ENCODE peak calls at places on chromosome 3, in nine cellular contexts. U is GM23248, W is PC-9, H is mesendoderm, G is K562, J is pancreas, B is testis, I is stomach, F is ovary. N is an unnamed sample. For H3K36me3, the result is how much of the 10 kb centered on the place peaks cover.

GRCh38 chr3:158845748-158846350 is 44.0 kb downstream of the MFSD1 start:
- DNase-seq in B (peak), I (no peak), U (peak), W (peak), G (peak), H (peak), J (no peak), F (no peak), N (no peak)

GRCh38 chr3:8835385-8835784 is 66.0 kb upstream of the OXTR start:
- DNase-seq in J (no peak), W (no peak), H (no peak), I (no peak), U (no peak), F (no peak), G (no peak), B (no peak), N (no peak)

GRCh38 chr3:196988241-196989029 is 19.8 kb upstream of the PIGZ start:
- DNase-seq in H (peak), I (no peak), J (peak), U (no peak), B (peak), W (no peak), F (no peak), G (peak), N (no peak)

GRCh38 chr3:150062492-150062891 is 91.8 kb upstream of the PFN2 start:
- DNase-seq in H (no peak), J (no peak), I (no peak), U (peak), W (no peak), G (no peak), B (no peak), F (peak), N (no peak)

GRCh38 chr3:88219138-88219792 is 69.5 kb downstream of the C3orf38 start:
- DNase-seq in U (peak), I (peak), H (peak), G (no peak), B (peak), J (no peak), F (peak), W (no peak), N (no peak)

GRCh38 chr3:37075955-37076354 is 82.6 kb downstream of the MLH1 start:
- DNase-seq in I (no peak), G (no peak), W (no peak), H (no peak), J (no peak), B (no peak), U (no peak), F (no peak), N (no peak)

GRCh38 chr3:190122198-190122771 is 1.6 kb upstream of the P3H2 start:
- DNase-seq in H (peak), I (no peak), B (no peak), U (peak), J (no peak), G (no peak), W (no peak), F (no peak), N (no peak)

GRCh38 chr3:44802006-44802405 is 40.4 kb downstream of the KIF15 start:
- DNase-seq in J (no peak), B (no peak), F (no peak), H (no peak), W (no peak), U (no peak), G (no peak), I (no peak), N (no peak)

GRCh38 chr3:53092942-53093341 is 37.3 kb downstream of the RFT1 start:
- DNase-seq in G (no peak), J (no peak), W (no peak), F (no peak), H (no peak), I (no peak), B (no peak), U (no peak), N (no peak)

GRCh38 chr3:189132125-189132744 is 39.5 kb upstream of the TPRG1 start:
- DNase-seq in W (peak), G (no peak), J (no peak), U (peak), I (peak), H (no peak), B (no peak), F (peak), N (no peak)

GRCh38 chr3:67620869-67621268 is 33.5 kb downstream of the SUCLG2 start:
- DNase-seq in H (no peak), B (no peak), U (no peak), J (no peak), F (no peak), I (no peak), G (no peak), W (no peak), N (no peak)

GRCh38 chr3:98702166-98702565 is 61.0 kb upstream of the ST3GAL6 start:
- DNase-seq in J (no peak), B (no peak), I (no peak), F (no peak), G (no peak), U (peak), W (peak), H (no peak), N (no peak)

GRCh38 chr3:52537726-52538421 is 1.5 kb downstream of the UQCC5 start:
- DNase-seq in U (peak), B (peak), H (no peak), I (no peak), G (no peak), J (no peak), W (no peak), F (no peak), N (no peak)

GRCh38 chr3:38140326-38141172 is 2.1 kb downstream of the MYD88 start:
- DNase-seq in J (no peak), H (peak), G (no peak), U (no peak), W (no peak), B (peak), F (no peak), I (peak), N (no peak)

GRCh38 chr3:77945320-77945719 is 905.4 kb downstream of the ROBO2 start:
- DNase-seq in H (no peak), B (no peak), F (no peak), G (no peak), J (no peak), W (no peak), I (no peak), U (no peak), N (no peak)

GRCh38 chr3:108067768-108068167 is 23.1 kb downstream of the CD47 start:
- DNase-seq in W (no peak), I (no peak), H (no peak), F (no peak), J (no peak), B (no peak), U (no peak), G (no peak), N (no peak)

GRCh38 chr3:108076564-108076963 is 14.3 kb downstream of the CD47 start:
- DNase-seq in H (no peak), J (no peak), F (no peak), G (no peak), B (no peak), U (peak), W (no peak), I (no peak), N (no peak)

GRCh38 chr3:108073712-108074431 is 17.0 kb downstream of the CD47 start:
- DNase-seq in B (no peak), G (no peak), I (no peak), J (no peak), U (peak), F (no peak), H (no peak), W (no peak), N (no peak)

GRCh38 chr3:108070356-108070755 is 20.5 kb downstream of the CD47 start:
- DNase-seq in F (no peak), H (no peak), J (no peak), B (no peak), G (no peak), U (no peak), I (no peak), W (no peak), N (no peak)

DNA sequence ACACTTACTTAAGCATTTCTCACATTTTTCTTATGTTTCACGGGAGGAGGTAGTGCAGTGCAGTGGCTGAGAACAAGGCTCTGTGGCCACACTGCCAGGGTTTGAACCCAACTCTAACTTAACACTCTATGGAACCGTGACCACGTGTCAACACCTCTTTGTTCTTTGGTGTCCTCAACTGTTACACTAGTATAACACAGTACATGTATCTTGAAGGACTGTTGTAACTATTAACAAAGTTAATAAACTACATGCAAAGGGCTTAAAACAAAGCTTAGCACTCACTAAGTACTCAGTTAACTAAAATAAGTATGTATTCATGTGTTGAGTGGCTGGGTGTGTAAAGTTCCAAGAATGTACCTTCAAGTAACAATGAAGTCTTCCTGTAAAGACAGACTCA is 19.4 kb downstream of the CD47 start:
- DNase-seq in I (no peak), U (no peak), W (no peak), G (no peak), H (no peak), F (no peak), B (no peak), J (no peak), N (no peak)
- H3K36me3 ChIP-seq in I (under half), U (under half), W (under half), G (under half), H (under half), F (under half), B (under half), J (under half), N (under half)

GRCh38 chr3:174331095-174331802 is 527.9 kb upstream of the NAALADL2 start:
- DNase-seq in U (peak), J (no peak), B (no peak), H (no peak), W (no peak), G (no peak), I (no peak), F (no peak), N (no peak)

GRCh38 chr3:174334111-174334510 is 525.0 kb upstream of the NAALADL2 start:
- DNase-seq in U (no peak), B (no peak), J (no peak), G (no peak), W (no peak), H (no peak), F (no peak), I (no peak), N (no peak)

GRCh38 chr3:174330303-174330702 is 528.8 kb upstream of the NAALADL2 start:
- DNase-seq in F (no peak), U (peak), I (no peak), G (no peak), H (peak), W (no peak), B (no peak), J (no peak), N (no peak)

GRCh38 chr3:174333640-174334039 is 525.5 kb upstream of the NAALADL2 start:
- DNase-seq in F (no peak), J (no peak), I (no peak), U (no peak), W (no peak), G (no peak), B (no peak), H (no peak), N (no peak)

GRCh38 chr3:174332413-174332812 is 526.7 kb upstream of the NAALADL2 start:
- DNase-seq in J (no peak), U (no peak), G (no peak), B (no peak), W (no peak), F (no peak), I (no peak), H (no peak), N (no peak)
- H3K27ac ChIP-seq in J (no peak), U (no peak), G (no peak), B (no peak), W (no peak), F (no peak), I (no peak), H (no peak), N (no peak)

DNA sequence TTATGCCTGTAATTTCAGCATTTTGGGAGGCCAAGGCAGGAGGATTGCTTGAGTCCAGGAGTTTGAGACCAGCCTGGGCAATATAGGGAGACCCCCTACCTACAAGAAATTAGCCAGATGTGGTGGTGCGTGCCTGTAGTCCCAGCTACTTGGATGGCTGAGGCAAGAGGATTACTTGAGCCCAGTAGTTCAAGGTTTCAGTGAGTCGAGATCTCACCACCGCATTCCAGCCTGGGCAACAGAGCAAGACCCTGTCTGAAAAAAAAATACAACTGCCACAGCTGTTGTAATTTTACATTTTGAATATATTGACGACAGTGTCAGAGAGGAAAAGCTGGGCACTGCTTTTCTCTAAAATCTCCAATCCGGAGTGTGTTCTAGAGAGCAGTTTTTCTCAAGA is 21.2 kb downstream of the TATDN2 start:
- DNase-seq in I (no peak), H (no peak), W (no peak), J (no peak), G (no peak), F (no peak), U (no peak), B (no peak), N (no peak)
- H3K36me3 ChIP-seq in I (half or more), H (under half), W (under half), J (under half), G (half or more), F (under half), U (under half), B (under half), N (under half)

DNA sequence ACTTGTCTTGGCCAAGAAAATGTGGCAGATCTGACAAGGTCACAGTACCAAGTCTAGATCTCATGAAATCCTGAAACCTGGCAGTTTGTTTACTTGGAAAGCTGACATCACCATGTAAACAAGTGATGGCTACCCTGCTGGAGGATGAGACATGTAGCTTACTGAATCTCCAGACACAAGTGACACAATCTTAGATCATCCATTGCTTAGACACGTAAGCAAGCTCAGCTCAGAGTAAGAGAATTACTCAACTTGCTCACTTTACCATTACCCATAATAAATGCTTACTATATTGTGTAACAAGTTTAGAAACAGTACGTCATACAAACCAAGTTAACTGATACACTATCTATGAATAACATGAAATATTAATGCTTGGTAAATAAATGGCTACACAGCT is 263.8 kb downstream of the TBC1D5 start:
- DNase-seq in H (peak), G (no peak), J (no peak), F (no peak), W (no peak), I (no peak), U (peak), B (no peak), N (no peak)
- H3K27ac ChIP-seq in H (no peak), G (no peak), J (no peak), F (no peak), W (no peak), I (no peak), U (peak), B (no peak), N (no peak)

DNA sequence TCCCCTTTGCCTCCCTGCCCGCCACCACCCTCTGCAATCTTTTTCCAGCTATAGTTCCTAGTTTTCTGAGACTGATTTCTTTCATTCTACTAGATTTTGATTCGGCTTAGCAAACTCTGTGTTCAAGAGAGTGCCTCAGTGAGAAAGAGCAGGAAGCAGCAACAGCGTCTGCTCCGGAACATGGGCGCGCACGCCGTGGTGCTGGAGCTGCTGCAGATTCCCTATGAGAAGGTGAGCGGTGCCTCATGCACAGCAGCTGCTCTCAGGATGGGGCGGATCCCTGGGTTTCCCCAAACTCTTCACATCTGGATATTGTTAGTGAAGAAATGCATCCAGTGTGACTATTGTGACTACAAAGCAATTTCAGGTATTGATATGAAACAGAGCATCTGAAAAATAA is 191.8 kb downstream of the ITPR1 start:
- DNase-seq in U (no peak), G (no peak), H (no peak), J (no peak), F (no peak), W (no peak), B (no peak), I (no peak), N (no peak)
- H3K36me3 ChIP-seq in U (under half), G (under half), H (under half), J (under half), F (under half), W (under half), B (under half), I (half or more), N (under half)